ENCODE peak calls at places on chromosomes 16 and 17, in four cellular contexts. One of them, this sample, is unnamed.

GRCh38 chr17:44376124-44376523 is 12.5 kb upstream of the FAM171A2 start:
- DNase-seq in stimulated activated naive B cell treated with anti-CD40 and anti-IgM and Interleukin-4, amounts not matched to agents 10 μg/mL and 1 μg/mL and 100 μg/mL, for 72 hours: no peak
- DNase-seq in Calu3: peak
- DNase-seq in neuronal stem cell: no peak
- DNase-seq in this sample: no peak

GRCh38 chr17:28973414-28973813 is 22.1 kb upstream of the PHF12 start:
- DNase-seq in stimulated activated naive B cell treated with anti-CD40 and anti-IgM and Interleukin-4, amounts not matched to agents 10 μg/mL and 1 μg/mL and 100 μg/mL, for 72 hours: no peak
- DNase-seq in Calu3: no peak
- DNase-seq in neuronal stem cell: no peak
- DNase-seq in this sample: no peak

GRCh38 chr16:60929-61878 is 7.6 kb downstream of the SNRNP25 start:
- DNase-seq in stimulated activated naive B cell treated with anti-CD40 and anti-IgM and Interleukin-4, amounts not matched to agents 10 μg/mL and 1 μg/mL and 100 μg/mL, for 72 hours: no peak
- DNase-seq in Calu3: no peak
- DNase-seq in neuronal stem cell: no peak
- DNase-seq in this sample: peak

GRCh38 chr17:38353668-38354067 is 2.0 kb downstream of the SOCS7 start:
- DNase-seq in stimulated activated naive B cell treated with anti-CD40 and anti-IgM and Interleukin-4, amounts not matched to agents 10 μg/mL and 1 μg/mL and 100 μg/mL, for 72 hours: no peak
- DNase-seq in Calu3: no peak
- DNase-seq in neuronal stem cell: no peak
- DNase-seq in this sample: no peak

GRCh38 chr17:74241434-74241833 is 28.1 kb downstream of the TTYH2 start:
- DNase-seq in stimulated activated naive B cell treated with anti-CD40 and anti-IgM and Interleukin-4, amounts not matched to agents 10 μg/mL and 1 μg/mL and 100 μg/mL, for 72 hours: no peak
- DNase-seq in Calu3: no peak
- DNase-seq in neuronal stem cell: no peak
- DNase-seq in this sample: no peak

GRCh38 chr17:13134106-13134505 is 116.3 kb upstream of the ELAC2 start:
- DNase-seq in stimulated activated naive B cell treated with anti-CD40 and anti-IgM and Interleukin-4, amounts not matched to agents 10 μg/mL and 1 μg/mL and 100 μg/mL, for 72 hours: no peak
- DNase-seq in Calu3: no peak
- DNase-seq in neuronal stem cell: no peak
- DNase-seq in this sample: no peak

GRCh38 chr17:18968945-18969887 is 17.3 kb downstream of the SLC5A10 start:
- DNase-seq in stimulated activated naive B cell treated with anti-CD40 and anti-IgM and Interleukin-4, amounts not matched to agents 10 μg/mL and 1 μg/mL and 100 μg/mL, for 72 hours: no peak
- DNase-seq in Calu3: peak
- DNase-seq in neuronal stem cell: no peak
- DNase-seq in this sample: no peak

GRCh38 chr17:72387487-72387886 is 266.7 kb downstream of the SOX9 start:
- DNase-seq in stimulated activated naive B cell treated with anti-CD40 and anti-IgM and Interleukin-4, amounts not matched to agents 10 μg/mL and 1 μg/mL and 100 μg/mL, for 72 hours: no peak
- DNase-seq in Calu3: no peak
- DNase-seq in neuronal stem cell: no peak
- DNase-seq in this sample: no peak

GRCh38 chr17:19533036-19533717 is 477 bp upstream of the SLC47A1 start:
- DNase-seq in stimulated activated naive B cell treated with anti-CD40 and anti-IgM and Interleukin-4, amounts not matched to agents 10 μg/mL and 1 μg/mL and 100 μg/mL, for 72 hours: no peak
- DNase-seq in Calu3: no peak
- DNase-seq in neuronal stem cell: no peak
- DNase-seq in this sample: no peak

GRCh38 chr17:19672009-19672837 is 23.7 kb downstream of the ALDH3A2 start:
- DNase-seq in stimulated activated naive B cell treated with anti-CD40 and anti-IgM and Interleukin-4, amounts not matched to agents 10 μg/mL and 1 μg/mL and 100 μg/mL, for 72 hours: no peak
- DNase-seq in Calu3: peak
- DNase-seq in neuronal stem cell: no peak
- DNase-seq in this sample: no peak

GRCh38 chr17:61282377-61282776 is 117.3 kb upstream of the TBX2 start:
- DNase-seq in stimulated activated naive B cell treated with anti-CD40 and anti-IgM and Interleukin-4, amounts not matched to agents 10 μg/mL and 1 μg/mL and 100 μg/mL, for 72 hours: no peak
- DNase-seq in Calu3: no peak
- DNase-seq in neuronal stem cell: no peak
- DNase-seq in this sample: no peak

GRCh38 chr17:5841862-5842261 is 228.3 kb upstream of the WSCD1 start:
- DNase-seq in stimulated activated naive B cell treated with anti-CD40 and anti-IgM and Interleukin-4, amounts not matched to agents 10 μg/mL and 1 μg/mL and 100 μg/mL, for 72 hours: no peak
- DNase-seq in Calu3: no peak
- DNase-seq in neuronal stem cell: no peak
- DNase-seq in this sample: no peak

GRCh38 chr16:62573466-62573865 is 537.2 kb upstream of the CDH8 start:
- DNase-seq in stimulated activated naive B cell treated with anti-CD40 and anti-IgM and Interleukin-4, amounts not matched to agents 10 μg/mL and 1 μg/mL and 100 μg/mL, for 72 hours: no peak
- DNase-seq in Calu3: no peak
- DNase-seq in neuronal stem cell: no peak
- DNase-seq in this sample: no peak

GRCh38 chr17:16398270-16399267 is 16.8 kb upstream of the TRPV2 start:
- DNase-seq in stimulated activated naive B cell treated with anti-CD40 and anti-IgM and Interleukin-4, amounts not matched to agents 10 μg/mL and 1 μg/mL and 100 μg/mL, for 72 hours: no peak
- DNase-seq in Calu3: no peak
- DNase-seq in neuronal stem cell: no peak
- DNase-seq in this sample: no peak

GRCh38 chr16:85912271-85912974 is 13.5 kb downstream of the IRF8 start:
- DNase-seq in stimulated activated naive B cell treated with anti-CD40 and anti-IgM and Interleukin-4, amounts not matched to agents 10 μg/mL and 1 μg/mL and 100 μg/mL, for 72 hours: no peak
- DNase-seq in Calu3: no peak
- DNase-seq in neuronal stem cell: no peak
- DNase-seq in this sample: no peak

GRCh38 chr17:4480929-4481898 is 17.5 kb upstream of the SPNS2 start:
- DNase-seq in stimulated activated naive B cell treated with anti-CD40 and anti-IgM and Interleukin-4, amounts not matched to agents 10 μg/mL and 1 μg/mL and 100 μg/mL, for 72 hours: no peak
- DNase-seq in Calu3: no peak
- DNase-seq in neuronal stem cell: no peak
- DNase-seq in this sample: no peak

GRCh38 chr17:50684612-50685333 is 22.9 kb downstream of the ANKRD40 start:
- DNase-seq in stimulated activated naive B cell treated with anti-CD40 and anti-IgM and Interleukin-4, amounts not matched to agents 10 μg/mL and 1 μg/mL and 100 μg/mL, for 72 hours: no peak
- DNase-seq in Calu3: peak
- DNase-seq in neuronal stem cell: no peak
- DNase-seq in this sample: no peak

GRCh38 chr16:2181952-2182351 is 14.5 kb downstream of the CASKIN1 start:
- DNase-seq in stimulated activated naive B cell treated with anti-CD40 and anti-IgM and Interleukin-4, amounts not matched to agents 10 μg/mL and 1 μg/mL and 100 μg/mL, for 72 hours: no peak
- DNase-seq in Calu3: no peak
- DNase-seq in neuronal stem cell: no peak
- DNase-seq in this sample: no peak

GRCh38 chr16:15564619-15565339 is 78.2 kb downstream of the MARF1 start:
- DNase-seq in stimulated activated naive B cell treated with anti-CD40 and anti-IgM and Interleukin-4, amounts not matched to agents 10 μg/mL and 1 μg/mL and 100 μg/mL, for 72 hours: no peak
- DNase-seq in Calu3: no peak
- DNase-seq in neuronal stem cell: no peak
- DNase-seq in this sample: no peak

GRCh38 chr17:70159980-70160379 is 9.4 kb upstream of the KCNJ2 start:
- DNase-seq in stimulated activated naive B cell treated with anti-CD40 and anti-IgM and Interleukin-4, amounts not matched to agents 10 μg/mL and 1 μg/mL and 100 μg/mL, for 72 hours: no peak
- DNase-seq in Calu3: no peak
- DNase-seq in neuronal stem cell: no peak
- DNase-seq in this sample: no peak

GRCh38 chr17:1067282-1067956 is 70.5 kb downstream of the TIMM22 start:
- DNase-seq in stimulated activated naive B cell treated with anti-CD40 and anti-IgM and Interleukin-4, amounts not matched to agents 10 μg/mL and 1 μg/mL and 100 μg/mL, for 72 hours: no peak
- DNase-seq in Calu3: peak
- DNase-seq in neuronal stem cell: no peak
- DNase-seq in this sample: no peak

GRCh38 chr17:52140601-52141000 is 17.9 kb downstream of the CA10 start:
- DNase-seq in stimulated activated naive B cell treated with anti-CD40 and anti-IgM and Interleukin-4, amounts not matched to agents 10 μg/mL and 1 μg/mL and 100 μg/mL, for 72 hours: no peak
- DNase-seq in Calu3: no peak
- DNase-seq in neuronal stem cell: no peak
- DNase-seq in this sample: no peak

GRCh38 chr16:87661561-87661960 is 59.3 kb downstream of the JPH3 start:
- DNase-seq in stimulated activated naive B cell treated with anti-CD40 and anti-IgM and Interleukin-4, amounts not matched to agents 10 μg/mL and 1 μg/mL and 100 μg/mL, for 72 hours: peak
- DNase-seq in Calu3: peak
- DNase-seq in neuronal stem cell: peak
- DNase-seq in this sample: peak

GRCh38 chr17:12021604-12022003 is 927 bp downstream of the MAP2K4 start:
- DNase-seq in stimulated activated naive B cell treated with anti-CD40 and anti-IgM and Interleukin-4, amounts not matched to agents 10 μg/mL and 1 μg/mL and 100 μg/mL, for 72 hours: no peak
- DNase-seq in Calu3: no peak
- DNase-seq in neuronal stem cell: no peak
- DNase-seq in this sample: no peak

GRCh38 chr17:77140878-77141767 is at the start of gene SEC14L1:
- DNase-seq in stimulated activated naive B cell treated with anti-CD40 and anti-IgM and Interleukin-4, amounts not matched to agents 10 μg/mL and 1 μg/mL and 100 μg/mL, for 72 hours: peak
- DNase-seq in Calu3: peak
- DNase-seq in neuronal stem cell: peak
- DNase-seq in this sample: peak

GRCh38 chr16:84396537-84397008 is 28.2 kb downstream of the ATP2C2 start:
- DNase-seq in stimulated activated naive B cell treated with anti-CD40 and anti-IgM and Interleukin-4, amounts not matched to agents 10 μg/mL and 1 μg/mL and 100 μg/mL, for 72 hours: no peak
- DNase-seq in Calu3: peak
- DNase-seq in neuronal stem cell: no peak
- DNase-seq in this sample: no peak

GRCh38 chr17:42428141-42428944 is 5.3 kb upstream of the CAVIN1 start:
- DNase-seq in stimulated activated naive B cell treated with anti-CD40 and anti-IgM and Interleukin-4, amounts not matched to agents 10 μg/mL and 1 μg/mL and 100 μg/mL, for 72 hours: no peak
- DNase-seq in Calu3: peak
- DNase-seq in neuronal stem cell: peak
- DNase-seq in this sample: no peak

GRCh38 chr17:67293251-67294203 is 48.5 kb upstream of the HELZ start:
- DNase-seq in stimulated activated naive B cell treated with anti-CD40 and anti-IgM and Interleukin-4, amounts not matched to agents 10 μg/mL and 1 μg/mL and 100 μg/mL, for 72 hours: peak
- DNase-seq in Calu3: peak
- DNase-seq in neuronal stem cell: peak
- DNase-seq in this sample: peak

GRCh38 chr17:27049104-27049784 is 244.7 kb upstream of the WSB1 start:
- DNase-seq in stimulated activated naive B cell treated with anti-CD40 and anti-IgM and Interleukin-4, amounts not matched to agents 10 μg/mL and 1 μg/mL and 100 μg/mL, for 72 hours: no peak
- DNase-seq in Calu3: no peak
- DNase-seq in neuronal stem cell: no peak
- DNase-seq in this sample: no peak

GRCh38 chr16:56191807-56192643 is 736 bp downstream of the GNAO1 start:
- DNase-seq in stimulated activated naive B cell treated with anti-CD40 and anti-IgM and Interleukin-4, amounts not matched to agents 10 μg/mL and 1 μg/mL and 100 μg/mL, for 72 hours: no peak
- DNase-seq in Calu3: no peak
- DNase-seq in neuronal stem cell: no peak
- DNase-seq in this sample: no peak

GRCh38 chr17:1398900-1399299 is 1.1 kb downstream of the YWHAE start:
- DNase-seq in stimulated activated naive B cell treated with anti-CD40 and anti-IgM and Interleukin-4, amounts not matched to agents 10 μg/mL and 1 μg/mL and 100 μg/mL, for 72 hours: no peak
- DNase-seq in Calu3: no peak
- DNase-seq in neuronal stem cell: no peak
- DNase-seq in this sample: no peak

GRCh38 chr16:1976951-1977874 is 4.1 kb downstream of the NOXO1 start:
- DNase-seq in stimulated activated naive B cell treated with anti-CD40 and anti-IgM and Interleukin-4, amounts not matched to agents 10 μg/mL and 1 μg/mL and 100 μg/mL, for 72 hours: no peak
- DNase-seq in Calu3: no peak
- DNase-seq in neuronal stem cell: no peak
- DNase-seq in this sample: no peak

GRCh38 chr16:15041260-15042011 is 14.4 kb downstream of the NTAN1 start:
- DNase-seq in stimulated activated naive B cell treated with anti-CD40 and anti-IgM and Interleukin-4, amounts not matched to agents 10 μg/mL and 1 μg/mL and 100 μg/mL, for 72 hours: no peak
- DNase-seq in Calu3: no peak
- DNase-seq in neuronal stem cell: no peak
- DNase-seq in this sample: no peak

GRCh38 chr16:30551781-30552180 is 6.4 kb downstream of the ZNF764 start:
- DNase-seq in stimulated activated naive B cell treated with anti-CD40 and anti-IgM and Interleukin-4, amounts not matched to agents 10 μg/mL and 1 μg/mL and 100 μg/mL, for 72 hours: no peak
- DNase-seq in Calu3: no peak
- DNase-seq in neuronal stem cell: no peak
- DNase-seq in this sample: no peak

GRCh38 chr17:50258647-50259483 is 15.4 kb upstream of the TMEM92 start:
- DNase-seq in stimulated activated naive B cell treated with anti-CD40 and anti-IgM and Interleukin-4, amounts not matched to agents 10 μg/mL and 1 μg/mL and 100 μg/mL, for 72 hours: no peak
- DNase-seq in Calu3: no peak
- DNase-seq in neuronal stem cell: no peak
- DNase-seq in this sample: no peak

GRCh38 chr16:46717692-46718091 is 28.2 kb downstream of the ORC6 start:
- DNase-seq in stimulated activated naive B cell treated with anti-CD40 and anti-IgM and Interleukin-4, amounts not matched to agents 10 μg/mL and 1 μg/mL and 100 μg/mL, for 72 hours: no peak
- DNase-seq in Calu3: no peak
- DNase-seq in neuronal stem cell: no peak
- DNase-seq in this sample: no peak